ENCODE peak calls at places on chromosomes 11 and 22, in ten cellular contexts. X is posterior vena cava; R is NCI-H2171; U is NB4; J is right cardiac atrium; E is stimulated activated naive CD4-positive, alpha-beta T cell; K is stimulated activated CD4-positive, alpha-beta T cell treated with anti-CD3 and anti-CD28 coated beads, Interleukin-12 subunit alpha, Interleukin-12 subunit beta, amount 100 ng/mL, for 4 hours; D is GM12891; W is heart right ventricle; T is activated T-cell treated with anti-CD3 and anti-CD28 coated beads, Interleukin-2, amount 50 U/mL, for 24 hours. P is an unnamed sample.

GRCh38 chr11:13283636-13284035 is 6.0 kb downstream of the BMAL1 start:
- DNase-seq in X (no peak), R (no peak), U (no peak), J (no peak), E (no peak), K (no peak), D (no peak), W (no peak), T (no peak), P (no peak)

GRCh38 chr11:96481204-96481603 is 91.4 kb downstream of the JRKL start:
- DNase-seq in X (no peak), R (no peak), U (no peak), J (no peak), E (no peak), K (no peak), D (no peak), W (no peak), T (no peak), P (no peak)

GRCh38 chr22:47406180-47406723 is 643.8 kb downstream of the TBC1D22A start:
- DNase-seq in X (no peak), R (no peak), U (no peak), J (no peak), E (no peak), K (no peak), D (no peak), W (no peak), T (no peak), P (no peak)

GRCh38 chr11:1235615-1236315 is 12.9 kb downstream of the MUC5B start:
- DNase-seq in X (peak; percentile 64), R (no peak), U (no peak), J (peak; percentile 37), E (no peak), K (no peak), D (no peak), W (no peak), T (no peak), P (no peak)

GRCh38 chr11:67213251-67213650 is 53.0 kb upstream of the GRK2 start:
- DNase-seq in X (no peak), R (no peak), U (peak; percentile 87), J (no peak), E (no peak), K (no peak), D (peak; percentile 16), W (no peak), T (no peak), P (no peak)

GRCh38 chr11:86469491-86470388 is 95.1 kb downstream of the CCDC81 start:
- DNase-seq in X (peak; percentile 88), R (no peak), U (no peak), J (peak; percentile 68), E (no peak), K (no peak), D (no peak), W (no peak), T (no peak), P (no peak)

GRCh38 chr22:43993072-43993760 is 30.9 kb upstream of the PARVB start:
- DNase-seq in X (no peak), R (peak; percentile 47), U (peak; percentile 65), J (peak; percentile 82), E (peak; percentile 33), K (peak; percentile 54), D (peak; percentile 77), W (peak; percentile 46), T (peak; percentile 73), P (peak; percentile 53)

GRCh38 chr11:17591293-17591692 is 44.2 kb downstream of the OTOG start:
- DNase-seq in X (no peak), R (no peak), U (no peak), J (no peak), E (no peak), K (no peak), D (no peak), W (no peak), T (no peak), P (no peak)

GRCh38 chr22:21104126-21104691 is 58.5 kb downstream of the LRRC74B start:
- DNase-seq in X (no peak), R (no peak), U (no peak), J (no peak), E (no peak), K (no peak), D (no peak), W (no peak), T (no peak), P (no peak)

GRCh38 chr11:124769804-124770774 is 8.0 kb upstream of the ESAM start:
- DNase-seq in X (no peak), R (no peak), U (no peak), J (no peak), E (no peak), K (no peak), D (no peak), W (no peak), T (no peak), P (no peak)

GRCh38 chr11:2325719-2326118 is 23.9 kb downstream of the TSPAN32 start:
- DNase-seq in X (no peak), R (no peak), U (no peak), J (peak; percentile 77), E (no peak), K (no peak), D (no peak), W (peak; percentile 62), T (no peak), P (no peak)